ENCODE peak calls at places on chromosomes 1 and 21, in nine cellular contexts. Q, X, K, M, I, D, H, S and F are unnamed samples.

GRCh38 chr1:156241926-156242325 is at the start of gene BGLAP:
- DNase-seq in I (no peak), M (no peak), K (no peak), H (no peak), S (no peak), X (no peak), Q (no peak), D (no peak), F (no peak)

GRCh38 chr1:145708063-145708462 is 895 bp upstream of the PDZK1 start:
- DNase-seq in X (no peak), S (no peak), H (no peak), I (no peak), K (no peak), M (no peak), D (no peak), Q (no peak), F (no peak)

GRCh38 chr1:159856576-159856975 is 5.9 kb downstream of the VSIG8 start:
- DNase-seq in Q (no peak), D (no peak), K (no peak), X (no peak), I (no peak), M (no peak), S (no peak), H (no peak), F (no peak)

GRCh38 chr1:106944721-106945120 is 111.8 kb upstream of the PRMT6 start:
- DNase-seq in X (no peak), Q (no peak), S (no peak), H (no peak), K (no peak), D (no peak), M (no peak), I (no peak), F (no peak)

GRCh38 chr1:41387667-41388091 is 26.4 kb downstream of the FOXO6 start:
- DNase-seq in I (peak), H (no peak), X (peak), Q (peak), K (no peak), S (no peak), D (no peak), M (no peak), F (peak)

GRCh38 chr1:210540288-210540687 is 211.6 kb downstream of the HHAT start:
- DNase-seq in S (no peak), M (no peak), I (no peak), Q (no peak), D (no peak), H (no peak), X (no peak), K (no peak), F (no peak)

GRCh38 chr21:42818328-42818749 is 61.0 kb downstream of the WDR4 start:
- DNase-seq in M (peak), H (no peak), I (peak), K (peak), D (peak), X (peak), Q (no peak), S (peak), F (peak)

GRCh38 chr1:220852408-220852807 is 26.8 kb upstream of the HLX start:
- DNase-seq in I (no peak), K (no peak), S (no peak), D (no peak), X (no peak), H (no peak), Q (no peak), M (no peak), F (no peak)

GRCh38 chr1:67948155-67949075 is 102.0 kb downstream of the DIRAS3 start:
- DNase-seq in M (no peak), D (no peak), K (no peak), I (no peak), H (no peak), X (no peak), Q (no peak), S (no peak), F (no peak)

GRCh38 chr1:209884249-209884648 is 53.8 kb upstream of the SYT14 start:
- DNase-seq in S (no peak), D (no peak), M (no peak), I (no peak), Q (no peak), H (no peak), K (no peak), X (no peak), F (no peak)

GRCh38 chr21:17053321-17053720 is 459.5 kb upstream of the CXADR start:
- DNase-seq in K (no peak), S (no peak), H (no peak), D (no peak), M (no peak), Q (no peak), X (no peak), I (no peak), F (no peak)

GRCh38 chr1:35430762-35431161 is 126.4 kb downstream of the KIAA0319L start:
- DNase-seq in Q (no peak), K (no peak), H (no peak), M (no peak), D (peak), I (no peak), S (no peak), X (no peak), F (no peak)

GRCh38 chr1:40662864-40663263 is 2.6 kb downstream of the RIMS3 start:
- DNase-seq in Q (no peak), D (peak), K (no peak), X (no peak), S (no peak), I (no peak), M (no peak), H (no peak), F (no peak)

GRCh38 chr1:15525043-15525958 is 1.3 kb upstream of the CASP9 start:
- DNase-seq in S (peak), Q (no peak), M (peak), X (peak), D (peak), I (peak), K (no peak), H (no peak), F (peak)

GRCh38 chr21:46297311-46298082 is 11.4 kb downstream of the YBEY start:
- DNase-seq in Q (no peak), M (no peak), S (no peak), D (peak), X (no peak), K (no peak), H (no peak), I (no peak), F (peak)

GRCh38 chr1:240189386-240189989 is 97.8 kb downstream of the FMN2 start:
- DNase-seq in X (peak), Q (no peak), H (peak), D (peak), K (no peak), M (peak), I (no peak), S (peak), F (no peak)

GRCh38 chr1:108817016-108817415 is 39.9 kb downstream of the AKNAD1 start:
- DNase-seq in S (no peak), H (peak), I (no peak), D (no peak), K (no peak), X (peak), M (no peak), Q (peak), F (no peak)

GRCh38 chr1:61083014-61083798 is 845 bp downstream of the NFIA start:
- DNase-seq in I (no peak), X (peak), M (no peak), K (no peak), S (peak), Q (peak), H (no peak), D (peak), F (peak)

GRCh38 chr1:68904472-68904871 is 407.6 kb upstream of the DEPDC1 start:
- DNase-seq in I (no peak), H (no peak), X (no peak), D (no peak), Q (no peak), M (no peak), S (no peak), K (no peak), F (no peak)

GRCh38 chr1:108200627-108201106 is 524 bp upstream of the SLC25A24 start:
- DNase-seq in X (peak), S (peak), M (peak), H (no peak), I (peak), D (peak), Q (no peak), K (peak), F (peak)

GRCh38 chr1:107620753-107621152 is 344.2 kb downstream of the VAV3 start:
- DNase-seq in H (no peak), K (no peak), D (no peak), Q (no peak), S (no peak), I (no peak), M (no peak), X (no peak), F (no peak)

GRCh38 chr1:220113136-220113695 is 19.3 kb downstream of the IARS2 start:
- DNase-seq in S (no peak), M (peak), Q (no peak), K (no peak), D (no peak), H (no peak), I (no peak), X (peak), F (no peak)

GRCh38 chr1:153619171-153619570 is 3.0 kb upstream of the S100A14 start:
- DNase-seq in I (no peak), Q (no peak), S (no peak), M (no peak), K (no peak), D (no peak), X (no peak), H (no peak), F (no peak)

GRCh38 chr1:27491748-27492700 is 2.1 kb upstream of the WASF2 start:
- DNase-seq in K (no peak), M (no peak), D (no peak), I (peak), X (peak), H (no peak), Q (peak), S (no peak), F (peak)

GRCh38 chr1:186819140-186819539 is 9.6 kb upstream of the PLA2G4A start:
- DNase-seq in M (no peak), D (no peak), I (no peak), H (no peak), Q (no peak), S (no peak), X (no peak), K (no peak), F (no peak)

GRCh38 chr1:114564141-114564540 is 17.3 kb downstream of the BCAS2 start:
- DNase-seq in K (no peak), X (no peak), S (no peak), H (no peak), M (no peak), D (no peak), Q (no peak), I (no peak), F (no peak)

GRCh38 chr1:23217421-23218115 is at the start of gene HTR1D:
- DNase-seq in H (no peak), Q (no peak), M (no peak), X (peak), D (peak), I (no peak), K (no peak), S (peak), F (no peak)

GRCh38 chr1:100708476-100709062 is 11.0 kb upstream of the VCAM1 start:
- DNase-seq in K (no peak), S (no peak), D (no peak), M (no peak), X (no peak), Q (no peak), H (no peak), I (no peak), F (no peak)